ENCODE peak calls at places on chromosome 19, in six cellular contexts. V is right lobe of liver; O is glutamatergic neuron; M is kidney tubule cell; Q is right cardiac atrium; A is stimulated activated CD8-positive, alpha-beta memory T cell treated with anti-CD3 and anti-CD28 coated beads, Interleukin-7, amount 100 ng/mL, for 24 hours. N is an unnamed sample.

GRCh38 chr19:49425922-49426592 is 869 bp downstream of the GFY start:
- DNase-seq in V (no peak), O (peak; percentile 66), M (no peak), Q (peak; percentile 52), A (no peak), N (no peak)

GRCh38 chr19:892243-892996 is 567 bp downstream of the MED16 start:
- DNase-seq in V (no peak), O (peak; percentile 55), M (no peak), Q (no peak), A (no peak), N (no peak)

GRCh38 chr19:53892981-53893325 is 11.0 kb downstream of the PRKCG start:
- DNase-seq in V (no peak), O (peak; percentile 53), M (no peak), Q (no peak), A (no peak), N (no peak)

GRCh38 chr19:46109876-46110275 is 14.6 kb downstream of the IGFL3 start:
- DNase-seq in V (no peak), O (no peak), M (no peak), Q (no peak), A (no peak), N (no peak)

GRCh38 chr19:5973867-5974635 is 3.9 kb downstream of the RANBP3 start:
- DNase-seq in V (no peak), O (no peak), M (peak; percentile 67), Q (peak; percentile 50), A (no peak), N (peak; percentile 54)

GRCh38 chr19:3665681-3666544 is 34.4 kb downstream of the PIP5K1C start:
- DNase-seq in V (peak; percentile 77), O (peak; percentile 86), M (peak; percentile 28), Q (peak; percentile 87), A (peak; percentile 61), N (no peak)

GRCh38 chr19:10113964-10114650 is 2.6 kb downstream of the P2RY11 start:
- DNase-seq in V (no peak), O (no peak), M (peak; percentile 3), Q (peak; percentile 64), A (no peak), N (no peak)

GRCh38 chr19:46915386-46915785 is 54.6 kb downstream of the ARHGAP35 start:
- DNase-seq in V (no peak), O (no peak), M (no peak), Q (no peak), A (no peak), N (no peak)

GRCh38 chr19:47796785-47797184 is 7.6 kb downstream of the TPRX1 start:
- DNase-seq in V (no peak), O (no peak), M (no peak), Q (no peak), A (no peak), N (no peak)

GRCh38 chr19:19948800-19949199 is 48.1 kb downstream of the ZNF93 start:
- DNase-seq in V (no peak), O (no peak), M (no peak), Q (no peak), A (no peak), N (no peak)

GRCh38 chr19:46232029-46232428 is 2.5 kb downstream of the IGFL1 start:
- DNase-seq in V (no peak), O (no peak), M (no peak), Q (no peak), A (no peak), N (no peak)

GRCh38 chr19:37930416-37930815 is 23.4 kb downstream of the SIPA1L3 start:
- DNase-seq in V (no peak), O (no peak), M (peak; percentile 77), Q (no peak), A (no peak), N (no peak)

GRCh38 chr19:48683349-48683748 is 10.5 kb upstream of the NTN5 start:
- DNase-seq in V (no peak), O (no peak), M (no peak), Q (peak; percentile 90), A (peak; percentile 12), N (peak; percentile 19)

GRCh38 chr19:34960103-34960805 is 3.8 kb downstream of the ZNF792 start:
- DNase-seq in V (no peak), O (no peak), M (peak; percentile 88), Q (no peak), A (no peak), N (peak; percentile 10)

GRCh38 chr19:18719541-18719940 is 36.1 kb downstream of the CRTC1 start:
- DNase-seq in V (no peak), O (no peak), M (no peak), Q (peak; percentile 56), A (no peak), N (no peak)

GRCh38 chr19:41707502-41707812 is 969 bp upstream of the CEACAM5 start:
- DNase-seq in V (peak; percentile 27), O (no peak), M (peak; percentile 2), Q (no peak), A (no peak), N (no peak)

GRCh38 chr19:3687774-3688706 is 12.2 kb downstream of the PIP5K1C start:
- DNase-seq in V (peak; percentile 72), O (no peak), M (peak; percentile 10), Q (peak; percentile 33), A (no peak), N (peak; percentile 23)

GRCh38 chr19:4229179-4229931 is at the start of gene EBI3:
- DNase-seq in V (no peak), O (peak; percentile 48), M (peak; percentile 79), Q (peak; percentile 73), A (no peak), N (no peak)

GRCh38 chr19:39971380-39971841 is 446 bp downstream of the PSMC4 start:
- DNase-seq in V (no peak), O (no peak), M (no peak), Q (no peak), A (no peak), N (peak; percentile 1)

GRCh38 chr19:54199401-54199800 is 1.3 kb upstream of the RPS9 start:
- DNase-seq in V (no peak), O (no peak), M (no peak), Q (peak; percentile 32), A (no peak), N (no peak)

GRCh38 chr19:3492131-3492839 is 8.2 kb downstream of the DOHH start:
- DNase-seq in V (no peak), O (no peak), M (no peak), Q (no peak), A (no peak), N (no peak)

GRCh38 chr19:16386619-16387240 is 62.1 kb downstream of the KLF2 start:
- DNase-seq in V (peak; percentile 57), O (peak; percentile 68), M (peak; percentile 49), Q (peak; percentile 72), A (no peak), N (peak; percentile 49)

GRCh38 chr19:44141191-44142013 is at the start of gene ZNF234:
- DNase-seq in V (peak; percentile 87), O (peak; percentile 75), M (peak; percentile 78), Q (peak; percentile 92), A (peak; percentile 36), N (peak; percentile 56)

GRCh38 chr19:15123900-15124299 is 16.7 kb downstream of the SYDE1 start:
- DNase-seq in V (peak; percentile 82), O (peak; percentile 34), M (no peak), Q (peak; percentile 90), A (no peak), N (no peak)

GRCh38 chr19:38671654-38672053 is 24.2 kb downstream of the ACTN4 start:
- DNase-seq in V (no peak), O (no peak), M (no peak), Q (peak; percentile 42), A (no peak), N (no peak)

GRCh38 chr19:17286263-17286662 is 4.6 kb downstream of the ANKLE1 start:
- DNase-seq in V (no peak), O (no peak), M (no peak), Q (peak; percentile 34), A (no peak), N (no peak)

GRCh38 chr19:2546128-2547032 is 70.5 kb downstream of the GADD45B start:
- DNase-seq in V (peak; percentile 96), O (peak; percentile 66), M (peak; percentile 61), Q (peak; percentile 97), A (no peak), N (no peak)

GRCh38 chr19:1592023-1592754 is 476 bp downstream of the MBD3 start:
- DNase-seq in V (peak; percentile 91), O (peak; percentile 90), M (peak; percentile 93), Q (peak; percentile 97), A (peak; percentile 64), N (peak; percentile 61)

GRCh38 chr19:12611361-12611699 is 610 bp downstream of the ZNF791 start:
- DNase-seq in V (peak; percentile 73), O (peak; percentile 69), M (peak; percentile 69), Q (peak; percentile 88), A (no peak), N (peak; percentile 50)

GRCh38 chr19:17456127-17456526 is 4.6 kb downstream of the NXNL1 start:
- DNase-seq in V (no peak), O (no peak), M (no peak), Q (no peak), A (no peak), N (no peak)

GRCh38 chr19:18670313-18670712 is 13.2 kb upstream of the CRTC1 start:
- DNase-seq in V (no peak), O (no peak), M (no peak), Q (no peak), A (no peak), N (no peak)

GRCh38 chr19:2290441-2291184 is 8.6 kb upstream of the PEAK3 start:
- DNase-seq in V (no peak), O (no peak), M (no peak), Q (peak; percentile 57), A (no peak), N (no peak)

GRCh38 chr19:29671393-29672076 is 6.3 kb downstream of the PLEKHF1 start:
- DNase-seq in V (peak; percentile 63), O (no peak), M (peak; percentile 94), Q (peak; percentile 84), A (peak; percentile 69), N (peak; percentile 76)

GRCh38 chr19:4676955-4677731 is 7.0 kb upstream of the MYDGF start:
- DNase-seq in V (no peak), O (peak; percentile 59), M (peak; percentile 32), Q (no peak), A (no peak), N (peak; percentile 30)

GRCh38 chr19:6287269-6287885 is 7.6 kb upstream of the MLLT1 start:
- DNase-seq in V (no peak), O (no peak), M (no peak), Q (no peak), A (no peak), N (no peak)

GRCh38 chr19:16859626-16860025 is 29.2 kb upstream of the F2RL3 start:
- DNase-seq in V (no peak), O (no peak), M (no peak), Q (no peak), A (no peak), N (no peak)

GRCh38 chr19:52231154-52231565 is 38.2 kb upstream of the ZNF766 start:
- DNase-seq in V (no peak), O (no peak), M (no peak), Q (no peak), A (no peak), N (peak; percentile 40)

GRCh38 chr19:49343127-49343526 is 7.9 kb downstream of the CD37 start:
- DNase-seq in V (no peak), O (no peak), M (no peak), Q (no peak), A (no peak), N (no peak)

GRCh38 chr19:10707440-10707839 is 6.2 kb downstream of the QTRT1 start:
- DNase-seq in V (no peak), O (no peak), M (no peak), Q (no peak), A (no peak), N (no peak)

N was measured in bronchial epithelial cell.